ENCODE peak calls at places on chromosomes 11 and 22, in six cellular contexts. S is hepatocyte, R is PC-3, L is mesenchymal stem cell, U is HCT116, E is MM.1S. W is an unnamed sample.

GRCh38 chr22:32355760-32356159 is 1.9 kb upstream of the RFPL3 start:
- DNase-seq in R (peak), L (no peak), S (peak), U (peak), E (no peak), W (no peak)

GRCh38 chr11:22521226-22521625 is 104.4 kb downstream of the FANCF start:
- DNase-seq in R (peak), E (no peak), S (peak), L (peak), U (peak), W (no peak)

GRCh38 chr11:95816037-95816436 is 25.7 kb downstream of the CEP57 start:
- DNase-seq in E (no peak), L (no peak), S (no peak), R (no peak), U (no peak), W (no peak)

GRCh38 chr11:95680169-95680929 is 109.2 kb downstream of the FAM76B start:
- DNase-seq in S (peak), E (peak), R (peak), U (no peak), L (peak), W (no peak)

GRCh38 chr22:35301370-35301874 is 1.7 kb downstream of the TOM1 start:
- DNase-seq in S (peak), R (peak), L (peak), E (no peak), U (no peak), W (no peak)

GRCh38 chr11:129865701-129866100 is 29.7 kb downstream of the NFRKB start:
- DNase-seq in L (no peak), R (no peak), S (no peak), U (no peak), E (no peak), W (peak)

GRCh38 chr11:111913031-111913861 is 712 bp downstream of the HSPB2 start:
- DNase-seq in R (no peak), E (no peak), S (no peak), L (no peak), U (no peak), W (no peak)

GRCh38 chr11:43905788-43906187 is 25.2 kb downstream of the ALKBH3 start:
- DNase-seq in R (no peak), E (no peak), S (no peak), L (no peak), U (no peak), W (no peak)

GRCh38 chr11:41459602-41460405 is at the start of gene LRRC4C:
- DNase-seq in S (no peak), R (peak), L (no peak), U (no peak), E (no peak), W (no peak)

GRCh38 chr11:1382831-1383607 is 6.7 kb upstream of the BRSK2 start:
- DNase-seq in S (peak), E (peak), U (peak), L (peak), R (peak), W (peak)

GRCh38 chr11:33829430-33830141 is 55.3 kb upstream of the FBXO3 start:
- DNase-seq in L (peak), U (peak), S (peak), E (peak), R (peak), W (peak)

GRCh38 chr11:94134651-94135512 is 6.2 kb downstream of the PANX1 start:
- DNase-seq in E (no peak), U (no peak), R (peak), S (peak), L (peak), W (no peak)

GRCh38 chr11:65429724-65430405 is 7.3 kb downstream of the NEAT1 start:
- DNase-seq in U (no peak), L (peak), E (peak), R (peak), S (peak), W (peak)

GRCh38 chr11:64245401-64245796 is 1.3 kb downstream of the PPP1R14B start:
- DNase-seq in U (no peak), L (no peak), R (peak), E (peak), S (no peak), W (peak)

DNA sequence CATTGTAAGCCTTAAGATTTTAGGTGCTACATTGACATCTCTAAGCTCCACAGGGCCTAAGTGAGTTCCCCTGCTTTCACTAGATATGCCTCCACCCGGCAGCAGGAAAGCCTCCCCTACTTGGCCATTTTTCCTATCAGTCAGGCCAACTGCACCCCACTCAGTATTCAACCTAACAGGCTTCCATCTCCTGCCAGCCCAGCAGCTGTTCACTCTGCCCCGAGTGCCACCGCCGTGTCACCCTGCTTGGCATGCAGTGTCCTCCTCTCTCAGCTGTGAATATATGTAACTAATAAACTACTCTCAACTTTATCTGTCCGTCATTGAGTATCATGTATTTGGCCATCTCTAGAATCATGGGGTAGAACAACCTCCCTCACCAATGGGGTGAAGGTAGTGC is 9.0 kb upstream of the OR6M1 start:
- DNase-seq in R (no peak), U (no peak), S (no peak), L (no peak), E (no peak), W (no peak)
- H3K4me2 ChIP-seq in R (no peak), U (no peak), S (no peak), L (no peak), E (no peak), W (no peak)

DNA sequence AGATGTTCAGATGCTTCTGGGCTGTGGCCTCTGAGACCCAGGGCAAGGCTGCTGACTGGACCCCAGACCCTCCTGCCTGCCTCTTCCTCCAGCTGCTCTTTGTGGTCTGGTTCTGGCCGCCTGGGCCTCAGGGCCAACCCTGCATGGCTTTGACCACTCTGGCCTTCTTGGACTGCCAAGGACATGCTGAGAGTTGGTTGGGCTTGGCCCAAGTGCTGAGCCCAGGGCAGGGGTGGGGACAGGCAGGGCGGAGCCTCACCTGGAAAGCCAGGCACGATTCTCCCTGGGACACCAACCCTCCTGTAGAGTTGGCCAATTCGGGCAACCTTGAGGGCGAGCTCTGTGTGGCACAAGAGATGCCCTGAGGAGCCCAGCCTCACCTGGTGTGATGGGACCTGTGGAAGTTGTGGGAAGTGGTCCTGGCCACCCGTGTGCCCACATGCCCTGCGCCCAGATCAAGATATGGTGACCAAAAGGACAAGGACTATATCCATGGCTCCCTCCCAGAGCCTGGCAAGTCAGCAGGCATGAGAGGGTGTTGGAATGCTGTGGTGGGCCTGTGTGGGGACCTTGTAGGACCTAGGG is 11.6 kb downstream of the TANGO2 start:
- DNase-seq in U (no peak), E (no peak), S (no peak), R (no peak), L (no peak), W (no peak)
- H3K4me3 ChIP-seq in U (no peak), E (no peak), S (no peak), R (no peak), L (no peak), W (no peak)

GRCh38 chr11:121039971-121040613 is 16.2 kb downstream of the TBCEL start:
- DNase-seq in E (no peak), S (no peak), U (no peak), L (no peak), R (no peak), W (no peak)
- H3K4me2 ChIP-seq in E (peak), S (no peak), U (no peak), L (no peak), R (no peak), W (no peak)

DNA sequence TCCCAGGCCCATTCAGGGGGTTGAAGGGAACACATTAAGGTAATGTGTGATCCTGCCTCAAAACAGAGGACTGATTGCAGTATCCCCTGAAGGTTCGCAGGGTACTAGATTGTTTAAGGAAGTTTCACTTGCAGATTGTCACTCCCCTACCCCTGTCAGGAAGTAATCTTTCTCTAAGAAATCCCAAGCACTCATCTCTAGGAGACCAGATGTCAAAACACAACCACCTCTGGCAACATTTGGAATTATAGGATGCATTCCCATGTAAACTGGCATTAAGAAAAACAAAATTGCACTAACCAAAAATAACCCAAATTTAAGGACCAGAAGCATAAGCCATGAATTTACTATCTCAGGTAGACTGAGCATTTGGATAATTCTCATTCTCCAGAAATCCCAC is 1.6 kb downstream of the MRPL17 start:
- DNase-seq in S (no peak), E (no peak), U (no peak), L (peak), R (no peak), W (no peak)
- H3K4me3 ChIP-seq in S (peak), E (no peak), U (no peak), L (peak), R (peak), W (peak)

W was measured in DND-41.